ENCODE peak calls at places on chromosome 1, in six cellular contexts. P, A, K, W, R and I are unnamed samples.

GRCh38 chr1:27966402-27967105 is 6.8 kb downstream of the XKR8 start:
- DNase-seq in P (no peak), A (no peak), K (no peak), W (no peak), R (no peak), I (no peak)

GRCh38 chr1:150257624-150258274 is at the start of gene CA14:
- DNase-seq in P (no peak), A (peak), K (peak), W (no peak), R (no peak), I (no peak)

GRCh38 chr1:234454910-234455309 is 24.1 kb downstream of the TARBP1 start:
- DNase-seq in P (no peak), A (no peak), K (no peak), W (no peak), R (no peak), I (no peak)

GRCh38 chr1:169941982-169942830 is 48.5 kb upstream of the SCYL3 start:
- DNase-seq in P (no peak), A (no peak), K (peak), W (peak), R (no peak), I (peak)

GRCh38 chr1:199029401-199029800 is 390.6 kb downstream of the PTPRC start:
- DNase-seq in P (no peak), A (no peak), K (peak), W (no peak), R (no peak), I (peak)

GRCh38 chr1:23478896-23479790 is 4.8 kb downstream of the ASAP3 start:
- DNase-seq in P (no peak), A (peak), K (peak), W (peak), R (no peak), I (peak)

GRCh38 chr1:176536588-176536987 is 73.6 kb downstream of the PAPPA2 start:
- DNase-seq in P (no peak), A (no peak), K (no peak), W (no peak), R (no peak), I (no peak)

GRCh38 chr1:196678510-196678884 is 26.7 kb downstream of the CFH start:
- DNase-seq in P (no peak), A (no peak), K (peak), W (peak), R (no peak), I (peak)

GRCh38 chr1:25126568-25126967 is 105.7 kb downstream of the SYF2 start:
- DNase-seq in P (no peak), A (no peak), K (no peak), W (no peak), R (no peak), I (peak)

GRCh38 chr1:111952258-111952657 is 37.2 kb downstream of the KCND3 start:
- DNase-seq in P (no peak), A (no peak), K (no peak), W (no peak), R (no peak), I (no peak)

GRCh38 chr1:3313579-3313955 is 140.9 kb upstream of the ARHGEF16 start:
- DNase-seq in P (no peak), A (peak), K (peak), W (peak), R (no peak), I (peak)

GRCh38 chr1:221310180-221310579 is 430.9 kb downstream of the HLX start:
- DNase-seq in P (no peak), A (no peak), K (no peak), W (no peak), R (no peak), I (no peak)

GRCh38 chr1:28296401-28297220 is 32.2 kb upstream of the MED18 start:
- DNase-seq in P (no peak), A (peak), K (peak), W (peak), R (no peak), I (peak)

GRCh38 chr1:108511764-108512163 is 48.1 kb upstream of the EEIG2 start:
- DNase-seq in P (no peak), A (no peak), K (no peak), W (no peak), R (no peak), I (no peak)

GRCh38 chr1:166730299-166730888 is 108.9 kb upstream of the POGK start:
- DNase-seq in P (no peak), A (no peak), K (peak), W (no peak), R (no peak), I (no peak)

GRCh38 chr1:41533731-41534080 is 49.2 kb upstream of the EDN2 start:
- DNase-seq in P (no peak), A (no peak), K (no peak), W (no peak), R (no peak), I (no peak)

GRCh38 chr1:27555700-27556424 is 48.1 kb downstream of the AHDC1 start:
- DNase-seq in P (no peak), A (peak), K (peak), W (peak), R (no peak), I (no peak)

GRCh38 chr1:183580281-183580682 is 10.0 kb downstream of the NCF2 start:
- DNase-seq in P (no peak), A (no peak), K (peak), W (no peak), R (no peak), I (peak)

GRCh38 chr1:222555992-222556615 is 8.2 kb upstream of the HHIPL2 start:
- DNase-seq in P (no peak), A (no peak), K (peak), W (no peak), R (no peak), I (peak)

GRCh38 chr1:13600762-13601483 is 17.3 kb downstream of the PDPN start:
- DNase-seq in P (no peak), A (no peak), K (no peak), W (no peak), R (no peak), I (no peak)

GRCh38 chr1:1613509-1614082 is 1.7 kb upstream of the MIB2 start:
- DNase-seq in P (no peak), A (no peak), K (no peak), W (no peak), R (no peak), I (no peak)
- H3K4me3 ChIP-seq in P (peak), A (peak), K (peak), W (peak), R (peak), I (peak)

GRCh38 chr1:31798086-31798432 is 17.8 kb downstream of the SPOCD1 start:
- DNase-seq in P (no peak), A (no peak), K (no peak), W (no peak), R (no peak), I (no peak)
- H3K4me3 ChIP-seq in P (no peak), A (no peak), K (peak), W (peak), R (peak), I (peak)

GRCh38 chr1:210291786-210292275 is 36.9 kb upstream of the HHAT start:
- DNase-seq in P (no peak), A (peak), K (no peak), W (peak), R (peak), I (peak)
- H3K4me3 ChIP-seq in P (no peak), A (peak), K (no peak), W (peak), R (peak), I (peak)

GRCh38 chr1:84800090-84801073 is 92.6 kb downstream of the LPAR3 start:
- DNase-seq in P (no peak), A (no peak), K (no peak), W (no peak), R (no peak), I (no peak)

GRCh38 chr1:84809023-84809422 is 84.0 kb downstream of the LPAR3 start:
- DNase-seq in P (no peak), A (no peak), K (no peak), W (no peak), R (no peak), I (no peak)

DNA sequence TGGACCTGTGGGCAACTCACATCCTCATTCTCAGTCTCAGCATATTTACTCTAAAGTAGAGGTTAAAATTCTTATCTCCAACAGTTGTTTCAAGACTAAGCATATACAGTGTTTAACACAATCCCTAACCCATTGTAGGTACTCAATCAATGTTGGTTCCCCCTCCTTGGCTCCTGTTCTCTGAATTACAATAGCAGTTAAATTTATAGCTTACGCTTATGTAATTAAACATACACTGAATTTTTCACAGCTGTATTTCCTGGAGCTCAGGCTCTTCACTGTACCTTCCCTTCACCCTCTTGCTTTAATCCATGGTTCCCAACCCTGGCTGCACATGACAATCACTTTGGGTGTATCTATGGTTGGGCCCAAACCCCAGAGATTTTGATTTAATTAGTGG is 89.4 kb downstream of the LPAR3 start:
- DNase-seq in P (no peak), A (no peak), K (no peak), W (no peak), R (peak), I (no peak)
- H3K4me3 ChIP-seq in P (no peak), A (no peak), K (no peak), W (no peak), R (no peak), I (no peak)

GRCh38 chr1:241356187-241356518 is 852 bp downstream of the RGS7 start:
- DNase-seq in P (no peak), A (no peak), K (no peak), W (no peak), R (peak), I (no peak)

GRCh38 chr1:241356519-241357365 is at the start of gene RGS7:
- DNase-seq in P (no peak), A (peak), K (peak), W (peak), R (peak), I (peak)

GRCh38 chr1:241355311-241356010 is 1.5 kb downstream of the RGS7 start:
- DNase-seq in P (no peak), A (no peak), K (no peak), W (no peak), R (no peak), I (no peak)

GRCh38 chr1:241362350-241362749 is 5.3 kb upstream of the RGS7 start:
- DNase-seq in P (no peak), A (no peak), K (no peak), W (no peak), R (no peak), I (no peak)

GRCh38 chr1:241357366-241358305 is 631 bp upstream of the RGS7 start:
- DNase-seq in P (no peak), A (no peak), K (peak), W (peak), R (peak), I (peak)
- H3K4me3 ChIP-seq in P (no peak), A (no peak), K (peak), W (peak), R (peak), I (peak)

DNA sequence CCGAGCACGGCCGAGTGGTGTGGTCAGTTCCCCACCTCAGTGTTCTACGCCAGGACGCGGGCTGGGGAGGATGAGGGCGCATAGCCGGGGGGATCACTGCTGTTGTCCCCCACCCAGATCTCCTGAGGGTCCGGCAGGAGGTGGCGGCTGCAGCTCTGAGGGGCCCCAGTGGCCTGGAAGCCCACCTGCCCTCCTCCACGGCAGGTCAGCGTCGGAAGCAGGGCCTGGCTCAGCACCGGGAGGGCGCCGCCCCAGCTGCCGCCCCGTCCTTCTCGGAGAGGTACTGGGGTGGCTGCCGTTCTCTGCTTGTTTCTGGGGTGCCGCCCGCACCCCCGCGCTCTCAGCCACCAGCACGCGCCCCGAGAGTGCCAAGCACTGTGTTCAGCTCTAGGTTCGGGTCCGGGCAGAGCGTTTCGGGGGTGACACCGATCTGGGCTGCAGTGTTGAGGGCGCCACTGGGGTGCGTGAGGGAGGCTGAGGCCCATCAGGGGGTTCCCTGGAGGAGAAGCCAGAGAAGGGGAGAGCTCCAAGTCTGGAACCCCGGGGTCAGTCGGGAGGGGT is 17.4 kb downstream of the SAMD11 start:
- DNase-seq in P (no peak), A (no peak), K (no peak), W (no peak), R (no peak), I (no peak)
- H3K4me3 ChIP-seq in P (peak), A (peak), K (peak), W (peak), R (peak), I (no peak)

DNA sequence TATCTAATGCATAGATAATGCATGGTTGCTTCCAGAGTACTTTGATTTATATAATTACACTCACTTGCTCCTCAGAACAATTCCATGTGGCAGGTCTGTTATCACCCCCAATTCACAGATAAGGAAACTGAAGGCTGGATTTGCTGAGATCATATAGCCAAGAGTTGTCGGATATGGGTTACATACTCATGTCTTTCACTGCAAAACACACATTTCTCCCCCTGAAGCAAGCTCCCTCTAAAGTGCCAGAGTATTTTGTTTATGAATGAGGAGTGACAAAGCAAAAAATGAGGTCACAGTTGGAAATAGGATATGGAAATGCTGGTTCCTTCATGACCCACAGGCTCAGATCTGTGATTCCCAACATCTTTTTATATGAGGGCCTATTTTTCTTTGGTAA is 134.2 kb downstream of the ROR1 start:
- DNase-seq in P (no peak), A (no peak), K (no peak), W (peak), R (no peak), I (peak)
- H3K4me3 ChIP-seq in P (no peak), A (no peak), K (no peak), W (no peak), R (no peak), I (no peak)